ENCODE peak calls at places on chromosome 17, in four cellular contexts. Z is IMR-90; V is amygdala; U is stimulated activated CD8-positive, alpha-beta memory T cell treated with anti-CD3 and anti-CD28 coated beads, Interleukin-4, amount 100 ng/mL, for 1 hour. X is an unnamed sample.

GRCh38 chr17:56172517-56172982 is 19.3 kb downstream of the ANKFN1 start:
- DNase-seq in Z (no peak), V (no peak), U (no peak), X (no peak)

GRCh38 chr17:1485311-1485747 is 7.2 kb downstream of the MYO1C start:
- DNase-seq in V (no peak), Z (no peak), U (no peak), X (peak)

GRCh38 chr17:46976626-46977270 is 2.3 kb downstream of the RPRML start:
- DNase-seq in U (no peak), V (no peak), Z (no peak), X (no peak)

GRCh38 chr17:48604770-48605329 is at the start of gene HOXB6:
- DNase-seq in Z (no peak), V (no peak), U (no peak), X (peak)

GRCh38 chr17:79438936-79439335 is 171.9 kb downstream of the RBFOX3 start:
- DNase-seq in U (no peak), V (no peak), Z (no peak), X (no peak)

GRCh38 chr17:47665655-47666054 is 15.9 kb downstream of the KPNB1 start:
- DNase-seq in Z (peak), V (no peak), U (no peak), X (no peak)

GRCh38 chr17:19986941-19987714 is 9.5 kb upstream of the AKAP10 start:
- DNase-seq in V (no peak), U (no peak), Z (no peak), X (no peak)

GRCh38 chr17:56087199-56087598 is 66.1 kb upstream of the ANKFN1 start:
- DNase-seq in V (no peak), U (no peak), Z (no peak), X (no peak)

GRCh38 chr17:63452979-63453551 is 7.0 kb upstream of the CYB561 start:
- DNase-seq in U (no peak), V (no peak), Z (no peak), X (no peak)